ENCODE peak calls at places on chromosome 13, in six cellular contexts. M is left ventricle myocardium inferior, C is AG10803, D is iris pigment epithelial cell, P is EH, N is NCI-H69. J is an unnamed sample.

GRCh38 chr13:62113145-62113544 is 697.5 kb upstream of the PCDH20 start:
- DNase-seq in M (no peak), C (no peak), D (peak; percentile 1), P (no peak), N (peak; percentile 60), J (no peak)

GRCh38 chr13:29270536-29271045 is 324.9 kb downstream of the SLC7A1 start:
- DNase-seq in M (no peak), C (no peak), D (no peak), P (no peak), N (no peak), J (no peak)

GRCh38 chr13:51811046-51811445 is 7.1 kb upstream of the DHRS12 start:
- DNase-seq in M (no peak), C (no peak), D (no peak), P (no peak), N (peak; percentile 89), J (no peak)

GRCh38 chr13:110323172-110323851 is 16.2 kb downstream of the COL4A2 start:
- DNase-seq in M (no peak), C (peak; percentile 89), D (peak; percentile 80), P (peak; percentile 95), N (no peak), J (peak; percentile 61)

GRCh38 chr13:27170221-27170520 is 1.4 kb downstream of the USP12 start:
- DNase-seq in M (no peak), C (peak; percentile 68), D (peak; percentile 89), P (peak; percentile 69), N (no peak), J (no peak)

GRCh38 chr13:101611491-101612475 is 159.3 kb downstream of the ITGBL1 start:
- DNase-seq in M (no peak), C (peak; percentile 82), D (peak; percentile 60), P (peak; percentile 7), N (no peak), J (no peak)

GRCh38 chr13:44605275-44605674 is 29.1 kb upstream of the TSC22D1 start:
- DNase-seq in M (no peak), C (peak; percentile 88), D (peak; percentile 40), P (peak; percentile 4), N (no peak), J (no peak)

GRCh38 chr13:68099616-68100015 is 869.5 kb upstream of the PCDH9 start:
- DNase-seq in M (no peak), C (no peak), D (peak; percentile 91), P (no peak), N (no peak), J (peak; percentile 80)

GRCh38 chr13:112732679-112733078 is 42.8 kb downstream of the ATP11A start:
- DNase-seq in M (no peak), C (no peak), D (no peak), P (no peak), N (peak; percentile 91), J (no peak)

GRCh38 chr13:25372275-25373081 is 704 bp downstream of the ATP8A2 start:
- DNase-seq in M (no peak), C (no peak), D (no peak), P (no peak), N (peak; percentile 28), J (no peak)

GRCh38 chr13:37657134-37657533 is 58.6 kb upstream of the POSTN start:
- DNase-seq in M (no peak), C (peak; percentile 46), D (peak; percentile 67), P (peak; percentile 82), N (no peak), J (no peak)

GRCh38 chr13:48317511-48317981 is 14.0 kb downstream of the RB1 start:
- DNase-seq in M (peak; percentile 15), C (no peak), D (no peak), P (no peak), N (no peak), J (no peak)

GRCh38 chr13:66675620-66676019 is 554.5 kb downstream of the PCDH9 start:
- DNase-seq in M (no peak), C (peak; percentile 40), D (peak; percentile 57), P (no peak), N (no peak), J (no peak)

GRCh38 chr13:42924290-42924803 is 67.7 kb downstream of the EPSTI1 start:
- DNase-seq in M (no peak), C (no peak), D (no peak), P (no peak), N (peak; percentile 54), J (peak; percentile 47)

GRCh38 chr13:49436890-49437289 is 7.0 kb downstream of the CAB39L start:
- DNase-seq in M (peak; percentile 25), C (peak; percentile 75), D (peak; percentile 54), P (peak; percentile 69), N (no peak), J (peak; percentile 18)

GRCh38 chr13:110347535-110348308 is 40.6 kb downstream of the COL4A2 start:
- DNase-seq in M (peak; percentile 46), C (peak; percentile 95), D (peak; percentile 91), P (peak; percentile 98), N (no peak), J (peak; percentile 29)

GRCh38 chr13:75132800-75133695 is 348.9 kb downstream of the TBC1D4 start:
- DNase-seq in M (no peak), C (no peak), D (no peak), P (no peak), N (no peak), J (no peak)

GRCh38 chr13:27920677-27921420 is 1.0 kb downstream of the PDX1 start:
- DNase-seq in M (no peak), C (peak; percentile 11), D (no peak), P (peak; percentile 24), N (peak; percentile 33), J (no peak)

GRCh38 chr13:50080856-50081105 is 65.5 kb downstream of the KCNRG start:
- DNase-seq in M (no peak), C (no peak), D (peak; percentile 47), P (no peak), N (no peak), J (no peak)

GRCh38 chr13:41017153-41017552 is 2.0 kb downstream of the ELF1 start:
- DNase-seq in M (no peak), C (no peak), D (no peak), P (no peak), N (peak; percentile 60), J (no peak)

GRCh38 chr13:46386996-46387851 is at the start of gene RUBCNL:
- DNase-seq in M (peak; percentile 34), C (peak; percentile 31), D (no peak), P (peak; percentile 20), N (peak; percentile 20), J (no peak)

GRCh38 chr13:69389899-69390298 is 717.7 kb upstream of the ATXN8OS start:
- DNase-seq in M (no peak), C (no peak), D (peak; percentile 59), P (no peak), N (no peak), J (peak; percentile 33)

GRCh38 chr13:68984688-68985319 is 1122.8 kb upstream of the ATXN8OS start:
- DNase-seq in M (no peak), C (no peak), D (no peak), P (no peak), N (no peak), J (no peak)

GRCh38 chr13:91741925-91742324 is 343.5 kb downstream of the GPC5 start:
- DNase-seq in M (no peak), C (no peak), D (no peak), P (no peak), N (peak; percentile 81), J (no peak)

GRCh38 chr13:111893071-111893606 is 173.8 kb upstream of the SOX1 start:
- DNase-seq in M (no peak), C (no peak), D (no peak), P (no peak), N (peak; percentile 93), J (no peak)

GRCh38 chr13:100235311-100235901 is 146.5 kb downstream of the PCCA start:
- DNase-seq in M (no peak), C (peak; percentile 65), D (peak; percentile 76), P (peak; percentile 61), N (peak; percentile 90), J (peak; percentile 61)